ENCODE peak calls at places on chromosomes 1 and 21, in ten cellular contexts. F is HT-29; H is activated T-cell treated with anti-CD3 and anti-CD28 coated beads for 4 hours; B is posterior vena cava; V is NCI-H146; A is iPS-NIHi11; I is effector CD4-positive, alpha-beta T cell; E is effector memory CD4-positive, alpha-beta T cell; C is fibroblast of pulmonary artery; P is GM12892. G is an unnamed sample.

GRCh38 chr21:45612096-45613019 is 31.2 kb upstream of the PCBP3 start:
- DNase-seq in F (no peak), H (no peak), B (peak), V (peak), A (no peak), I (no peak), E (no peak), C (peak), P (no peak), G (no peak)

GRCh38 chr21:39347537-39347936 is 1.4 kb downstream of the HMGN1 start:
- DNase-seq in F (no peak), H (no peak), B (no peak), V (no peak), A (no peak), I (no peak), E (no peak), C (no peak), P (no peak), G (no peak)

GRCh38 chr1:109060707-109061106 is 15.1 kb downstream of the TAF13 start:
- DNase-seq in F (no peak), H (no peak), B (no peak), V (no peak), A (no peak), I (no peak), E (no peak), C (no peak), P (no peak), G (no peak)

GRCh38 chr21:28186604-28187003 is 806.1 kb downstream of the LTN1 start:
- DNase-seq in F (no peak), H (no peak), B (no peak), V (no peak), A (no peak), I (no peak), E (no peak), C (no peak), P (no peak), G (no peak)

GRCh38 chr1:22736496-22737088 is 26.0 kb downstream of the EPHB2 start:
- DNase-seq in F (no peak), H (no peak), B (no peak), V (no peak), A (peak), I (no peak), E (no peak), C (no peak), P (no peak), G (no peak)

GRCh38 chr1:15029036-15029435 is 124.5 kb upstream of the TMEM51 start:
- DNase-seq in F (no peak), H (no peak), B (no peak), V (no peak), A (no peak), I (no peak), E (no peak), C (no peak), P (no peak), G (no peak)

GRCh38 chr1:19646366-19646765 is 2.3 kb downstream of the NBL1 start:
- DNase-seq in F (peak), H (no peak), B (peak), V (no peak), A (no peak), I (no peak), E (no peak), C (no peak), P (no peak), G (no peak)

GRCh38 chr1:16607433-16607851 is 5.9 kb downstream of the NBPF1 start:
- DNase-seq in F (no peak), H (no peak), B (peak), V (no peak), A (no peak), I (no peak), E (no peak), C (no peak), P (no peak), G (no peak)

GRCh38 chr1:172109357-172109756 is 268.1 kb downstream of the DNM3 start:
- DNase-seq in F (no peak), H (no peak), B (no peak), V (no peak), A (no peak), I (no peak), E (no peak), C (peak), P (no peak), G (no peak)

GRCh38 chr1:210841926-210842625 is 291.9 kb downstream of the KCNH1 start:
- DNase-seq in F (no peak), H (no peak), B (no peak), V (no peak), A (no peak), I (no peak), E (no peak), C (no peak), P (no peak), G (no peak)

GRCh38 chr1:112359961-112360767 is 35.9 kb upstream of the CTTNBP2NL start:
- DNase-seq in F (no peak), H (no peak), B (peak), V (no peak), A (peak), I (no peak), E (no peak), C (peak), P (no peak), G (no peak)

GRCh38 chr21:29933088-29933487 is 6.7 kb downstream of the GRIK1 start:
- DNase-seq in F (no peak), H (no peak), B (no peak), V (no peak), A (no peak), I (no peak), E (no peak), C (no peak), P (no peak), G (no peak)

GRCh38 chr1:44842763-44843655 is at the start of gene PTCH2:
- DNase-seq in F (no peak), H (no peak), B (no peak), V (peak), A (peak), I (no peak), E (no peak), C (peak), P (peak), G (no peak)

GRCh38 chr1:53408013-53408754 is 51.0 kb upstream of the DMRTB1 start:
- DNase-seq in F (no peak), H (no peak), B (no peak), V (no peak), A (no peak), I (no peak), E (no peak), C (no peak), P (no peak), G (no peak)

GRCh38 chr1:23651069-23651808 is 40.4 kb upstream of the RPL11 start:
- DNase-seq in F (no peak), H (no peak), B (peak), V (no peak), A (no peak), I (no peak), E (no peak), C (peak), P (no peak), G (peak)

GRCh38 chr21:20040768-20041167 is 957.4 kb upstream of the NCAM2 start:
- DNase-seq in F (peak), H (no peak), B (no peak), V (no peak), A (peak), I (no peak), E (no peak), C (no peak), P (no peak), G (peak)

GRCh38 chr1:33377750-33378149 is 53.1 kb downstream of the PHC2 start:
- DNase-seq in F (no peak), H (no peak), B (no peak), V (peak), A (no peak), I (no peak), E (no peak), C (no peak), P (no peak), G (no peak)

GRCh38 chr1:53687886-53688285 is 51.1 kb downstream of the GLIS1 start:
- DNase-seq in F (no peak), H (no peak), B (no peak), V (no peak), A (no peak), I (no peak), E (no peak), C (no peak), P (no peak), G (no peak)

GRCh38 chr1:206897175-206897574 is at the start of gene IL24:
- DNase-seq in F (no peak), H (no peak), B (no peak), V (no peak), A (no peak), I (no peak), E (no peak), C (peak), P (no peak), G (no peak)

GRCh38 chr1:187009320-187009719 is 180.6 kb downstream of the PLA2G4A start:
- DNase-seq in F (peak), H (no peak), B (no peak), V (no peak), A (no peak), I (no peak), E (no peak), C (no peak), P (no peak), G (no peak)

GRCh38 chr1:10803971-10804820 is 7.8 kb upstream of the CASZ1 start:
- DNase-seq in F (peak), H (no peak), B (no peak), V (no peak), A (no peak), I (no peak), E (no peak), C (no peak), P (no peak), G (no peak)

GRCh38 chr1:89622895-89623294 is 10.0 kb upstream of the LRRC8C start:
- DNase-seq in F (peak), H (no peak), B (no peak), V (no peak), A (no peak), I (no peak), E (no peak), C (peak), P (no peak), G (peak)

GRCh38 chr1:92886886-92887419 is 55.1 kb downstream of the RPL5 start:
- DNase-seq in F (no peak), H (no peak), B (no peak), V (peak), A (no peak), I (no peak), E (no peak), C (no peak), P (no peak), G (no peak)

GRCh38 chr1:237390798-237391197 is 348.8 kb downstream of the RYR2 start:
- DNase-seq in F (no peak), H (no peak), B (no peak), V (no peak), A (no peak), I (no peak), E (no peak), C (peak), P (no peak), G (no peak)

GRCh38 chr1:5933676-5934057 is 58.6 kb downstream of the NPHP4 start:
- DNase-seq in F (no peak), H (no peak), B (no peak), V (peak), A (no peak), I (no peak), E (no peak), C (peak), P (no peak), G (no peak)

GRCh38 chr1:113930499-113931161 is 1.5 kb downstream of the HIPK1 start:
- DNase-seq in F (peak), H (peak), B (no peak), V (no peak), A (peak), I (peak), E (peak), C (peak), P (peak), G (peak)

GRCh38 chr1:55828031-55828430 is 612.9 kb upstream of the USP24 start:
- DNase-seq in F (no peak), H (no peak), B (no peak), V (no peak), A (no peak), I (no peak), E (no peak), C (no peak), P (no peak), G (no peak)

GRCh38 chr1:202085682-202086373 is 36.9 kb upstream of the GPR37L1 start:
- DNase-seq in F (peak), H (no peak), B (no peak), V (peak), A (peak), I (no peak), E (no peak), C (peak), P (no peak), G (no peak)

GRCh38 chr1:28737245-28738137 is 751 bp downstream of the YTHDF2 start:
- DNase-seq in F (peak), H (peak), B (peak), V (peak), A (peak), I (peak), E (peak), C (peak), P (peak), G (peak)